ENCODE peak calls at places on chromosomes 6 and 20, in eight cellular contexts. One of them, this sample, is unnamed.

GRCh38 chr6:53643481-53643965 is 22.0 kb downstream of the KLHL31 start:
- DNase-seq in esophagus muscularis mucosa: no peak
- DNase-seq in sigmoid colon: no peak
- DNase-seq in endothelial cell of umbilical vein: no peak
- DNase-seq in transverse colon: no peak
- DNase-seq in GM23338: no peak
- DNase-seq in stomach: no peak
- DNase-seq in HCT116: no peak
- DNase-seq in this sample: no peak

GRCh38 chr20:36493013-36493800 is 48.1 kb upstream of the MYL9 start:
- DNase-seq in GM23338: peak; percentile 75
- DNase-seq in sigmoid colon: no peak
- DNase-seq in transverse colon: peak; percentile 26
- DNase-seq in stomach: no peak
- DNase-seq in HCT116: no peak
- DNase-seq in endothelial cell of umbilical vein: peak; percentile 34
- DNase-seq in esophagus muscularis mucosa: no peak
- DNase-seq in this sample: no peak

GRCh38 chr20:45935416-45936046 is 1.0 kb downstream of the PCIF1 start:
- DNase-seq in sigmoid colon: no peak
- DNase-seq in transverse colon: no peak
- DNase-seq in GM23338: no peak
- DNase-seq in endothelial cell of umbilical vein: no peak
- DNase-seq in HCT116: no peak
- DNase-seq in stomach: no peak
- DNase-seq in esophagus muscularis mucosa: no peak
- DNase-seq in this sample: no peak

GRCh38 chr6:25172819-25173218 is 106.4 kb upstream of the CARMIL1 start:
- DNase-seq in GM23338: peak; percentile 23
- DNase-seq in stomach: no peak
- DNase-seq in esophagus muscularis mucosa: no peak
- DNase-seq in sigmoid colon: no peak
- DNase-seq in HCT116: no peak
- DNase-seq in endothelial cell of umbilical vein: no peak
- DNase-seq in transverse colon: no peak
- DNase-seq in this sample: no peak

GRCh38 chr6:16483315-16483875 is 245.0 kb downstream of the GMPR start:
- DNase-seq in GM23338: no peak
- DNase-seq in esophagus muscularis mucosa: no peak
- DNase-seq in HCT116: no peak
- DNase-seq in endothelial cell of umbilical vein: no peak
- DNase-seq in stomach: no peak
- DNase-seq in transverse colon: no peak
- DNase-seq in sigmoid colon: no peak
- DNase-seq in this sample: no peak

GRCh38 chr20:309306-309840 is 12.0 kb downstream of the ZCCHC3 start:
- DNase-seq in GM23338: no peak
- DNase-seq in stomach: no peak
- DNase-seq in sigmoid colon: no peak
- DNase-seq in endothelial cell of umbilical vein: no peak
- DNase-seq in transverse colon: no peak
- DNase-seq in HCT116: no peak
- DNase-seq in esophagus muscularis mucosa: no peak
- DNase-seq in this sample: no peak

GRCh38 chr6:157510329-157511188 is 129.6 kb downstream of the ZDHHC14 start:
- DNase-seq in transverse colon: no peak
- DNase-seq in HCT116: no peak
- DNase-seq in GM23338: peak; percentile 32
- DNase-seq in endothelial cell of umbilical vein: no peak
- DNase-seq in stomach: no peak
- DNase-seq in sigmoid colon: no peak
- DNase-seq in esophagus muscularis mucosa: no peak
- DNase-seq in this sample: no peak

GRCh38 chr20:37415118-37416085 is 69.5 kb downstream of the SRC start:
- DNase-seq in sigmoid colon: no peak
- DNase-seq in HCT116: no peak
- DNase-seq in endothelial cell of umbilical vein: no peak
- DNase-seq in transverse colon: no peak
- DNase-seq in GM23338: no peak
- DNase-seq in stomach: no peak
- DNase-seq in esophagus muscularis mucosa: no peak
- DNase-seq in this sample: no peak

GRCh38 chr20:63097336-63097831 is 90.6 kb upstream of the BHLHE23 start:
- DNase-seq in endothelial cell of umbilical vein: no peak
- DNase-seq in sigmoid colon: peak; percentile 42
- DNase-seq in GM23338: no peak
- DNase-seq in transverse colon: peak; percentile 3
- DNase-seq in stomach: no peak
- DNase-seq in esophagus muscularis mucosa: no peak
- DNase-seq in HCT116: no peak
- DNase-seq in this sample: no peak

GRCh38 chr20:19382371-19382770 is 169.9 kb downstream of the SLC24A3 start:
- DNase-seq in stomach: no peak
- DNase-seq in sigmoid colon: no peak
- DNase-seq in HCT116: no peak
- DNase-seq in esophagus muscularis mucosa: peak; percentile 14
- DNase-seq in endothelial cell of umbilical vein: no peak
- DNase-seq in GM23338: no peak
- DNase-seq in transverse colon: no peak
- DNase-seq in this sample: no peak

GRCh38 chr6:13091192-13091591 is 237.1 kb downstream of the TBC1D7 start:
- DNase-seq in transverse colon: no peak
- DNase-seq in sigmoid colon: no peak
- DNase-seq in HCT116: no peak
- DNase-seq in endothelial cell of umbilical vein: no peak
- DNase-seq in esophagus muscularis mucosa: no peak
- DNase-seq in GM23338: no peak
- DNase-seq in stomach: no peak
- DNase-seq in this sample: no peak

GRCh38 chr6:98838027-98838426 is 3.7 kb downstream of the POU3F2 start:
- DNase-seq in transverse colon: no peak
- DNase-seq in esophagus muscularis mucosa: no peak
- DNase-seq in GM23338: no peak
- DNase-seq in endothelial cell of umbilical vein: no peak
- DNase-seq in sigmoid colon: no peak
- DNase-seq in HCT116: no peak
- DNase-seq in stomach: no peak
- DNase-seq in this sample: no peak

GRCh38 chr6:91305755-91306154 is 718.9 kb upstream of the MAP3K7 start:
- DNase-seq in esophagus muscularis mucosa: no peak
- DNase-seq in GM23338: no peak
- DNase-seq in sigmoid colon: no peak
- DNase-seq in stomach: no peak
- DNase-seq in endothelial cell of umbilical vein: no peak
- DNase-seq in HCT116: no peak
- DNase-seq in transverse colon: no peak
- DNase-seq in this sample: no peak

DNA sequence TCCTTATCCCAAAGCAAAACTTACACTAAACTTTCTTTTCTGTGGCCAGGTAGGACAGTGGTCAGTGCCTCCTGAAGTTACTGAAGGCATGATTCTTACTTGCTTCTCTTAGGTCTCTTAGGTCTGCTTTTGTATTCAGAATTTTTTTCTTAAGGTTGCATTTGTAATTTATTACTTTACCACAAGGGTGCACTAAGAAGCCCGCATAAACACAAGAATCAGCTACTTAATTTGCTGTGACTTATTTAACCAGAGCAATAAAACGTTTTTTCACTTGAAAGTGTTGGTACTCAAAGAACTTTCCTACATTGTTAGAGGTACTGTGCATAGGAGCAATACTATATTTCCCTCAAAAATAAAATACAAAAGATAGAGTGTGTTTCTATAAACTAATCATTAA is 75.4 kb upstream of the LAMA2 start:
- DNase-seq in transverse colon: no peak
- DNase-seq in sigmoid colon: no peak
- DNase-seq in GM23338: peak; percentile 61
- DNase-seq in HCT116: peak; percentile 34
- DNase-seq in esophagus muscularis mucosa: no peak
- DNase-seq in stomach: no peak
- DNase-seq in endothelial cell of umbilical vein: peak; percentile 62
- DNase-seq in this sample: peak; percentile 8
- TF ChIP-seq CTCF in transverse colon: peak; percentile 22
- TF ChIP-seq CTCF in sigmoid colon: no peak
- TF ChIP-seq CTCF in GM23338: no peak
- TF ChIP-seq CTCF in HCT116: peak; percentile 42
- TF ChIP-seq CTCF in esophagus muscularis mucosa: peak; percentile 39
- TF ChIP-seq CTCF in stomach: peak; percentile 13
- TF ChIP-seq CTCF in endothelial cell of umbilical vein: peak; percentile 35
- TF ChIP-seq CTCF in this sample: peak; percentile 64

GRCh38 chr20:18360601-18361000 is 72.3 kb downstream of the ZNF133 start:
- DNase-seq in endothelial cell of umbilical vein: no peak
- DNase-seq in transverse colon: no peak
- DNase-seq in sigmoid colon: no peak
- DNase-seq in esophagus muscularis mucosa: no peak
- DNase-seq in HCT116: no peak
- DNase-seq in stomach: no peak
- DNase-seq in GM23338: no peak
- DNase-seq in this sample: no peak
- TF ChIP-seq POLR2AphosphoS5 in endothelial cell of umbilical vein: no peak
- TF ChIP-seq POLR2AphosphoS5 in transverse colon: no peak
- TF ChIP-seq POLR2AphosphoS5 in sigmoid colon: no peak
- TF ChIP-seq POLR2AphosphoS5 in esophagus muscularis mucosa: no peak
- TF ChIP-seq POLR2AphosphoS5 in HCT116: no peak
- TF ChIP-seq POLR2AphosphoS5 in stomach: no peak
- TF ChIP-seq POLR2AphosphoS5 in GM23338: no peak
- TF ChIP-seq POLR2AphosphoS5 in this sample: no peak

DNA sequence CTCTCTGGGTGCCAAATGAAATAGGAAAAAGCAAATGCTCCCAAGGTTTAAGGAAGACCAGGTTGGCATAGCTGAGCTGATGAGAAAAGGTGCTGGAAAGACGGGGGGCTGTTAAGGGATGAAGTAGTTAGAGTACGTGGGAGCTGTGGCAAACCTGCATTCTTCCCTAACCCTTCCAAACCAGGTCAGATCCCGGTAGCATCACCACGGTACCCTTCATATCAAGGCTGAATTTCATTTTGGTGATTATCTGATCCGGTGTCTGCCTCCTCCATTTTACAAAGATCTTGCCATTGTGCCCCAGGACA is 68.0 kb upstream of the PIM1 start:
- DNase-seq in endothelial cell of umbilical vein: no peak
- DNase-seq in esophagus muscularis mucosa: no peak
- DNase-seq in stomach: no peak
- DNase-seq in transverse colon: no peak
- DNase-seq in sigmoid colon: no peak
- DNase-seq in HCT116: no peak
- DNase-seq in GM23338: no peak
- DNase-seq in this sample: no peak
- H3K4me1 ChIP-seq in endothelial cell of umbilical vein: peaks cover 18% of the 10 kb centered on the region
- H3K4me1 ChIP-seq in esophagus muscularis mucosa: peaks cover 26% of the 10 kb centered on the region
- H3K4me1 ChIP-seq in stomach: peaks cover 46% of the 10 kb centered on the region
- H3K4me1 ChIP-seq in transverse colon: peaks cover 26% of the 10 kb centered on the region
- H3K4me1 ChIP-seq in sigmoid colon: peaks cover 23% of the 10 kb centered on the region
- H3K4me1 ChIP-seq in HCT116: peaks cover 34% of the 10 kb centered on the region
- H3K4me1 ChIP-seq in GM23338: peaks cover 58% of the 10 kb centered on the region
- H3K4me1 ChIP-seq in this sample: peaks cover 36% of the 10 kb centered on the region

DNA sequence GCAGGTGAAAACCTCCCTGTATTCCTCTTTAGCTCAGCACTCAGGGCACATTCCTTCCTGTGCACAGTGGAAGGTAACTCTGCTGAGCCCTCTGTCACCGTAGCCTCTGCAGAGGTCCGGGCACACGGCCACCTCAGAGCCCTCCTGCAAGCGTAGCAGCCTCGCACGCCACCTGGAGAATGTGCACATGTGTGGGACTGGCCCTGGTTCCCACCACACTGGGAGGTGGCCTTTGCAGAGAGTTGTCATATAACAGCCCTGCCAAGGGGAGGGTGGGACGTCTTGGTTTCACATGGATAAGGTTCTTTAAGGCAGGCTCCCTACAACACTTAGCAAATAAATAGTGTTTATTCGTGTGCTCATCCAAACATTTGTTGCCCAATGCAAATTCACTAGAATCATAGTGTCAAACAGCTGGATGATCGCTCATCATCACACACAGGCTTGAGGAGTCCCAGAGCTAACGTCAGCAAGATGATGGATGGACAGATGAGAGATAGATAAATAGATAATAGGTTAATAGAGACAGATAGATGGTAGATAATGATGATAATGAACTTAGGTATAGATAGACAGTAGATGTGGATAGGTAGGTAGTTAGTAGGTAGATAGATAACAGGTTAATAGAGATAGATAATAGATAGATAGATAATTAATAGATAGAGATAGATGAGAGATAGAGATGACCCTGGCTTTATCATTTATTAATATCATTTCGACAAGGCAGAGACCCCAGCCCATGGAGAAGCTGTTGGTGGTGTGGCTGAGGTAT is 32.1 kb upstream of the AFDN start:
- DNase-seq in HCT116: no peak
- DNase-seq in GM23338: no peak
- DNase-seq in endothelial cell of umbilical vein: no peak
- DNase-seq in stomach: no peak
- DNase-seq in transverse colon: no peak
- DNase-seq in esophagus muscularis mucosa: peak; percentile 64
- DNase-seq in sigmoid colon: no peak
- DNase-seq in this sample: no peak
- TF ChIP-seq CTCF in HCT116: no peak
- TF ChIP-seq CTCF in GM23338: no peak
- TF ChIP-seq CTCF in endothelial cell of umbilical vein: no peak
- TF ChIP-seq CTCF in stomach: no peak
- TF ChIP-seq CTCF in transverse colon: no peak
- TF ChIP-seq CTCF in esophagus muscularis mucosa: no peak
- TF ChIP-seq CTCF in sigmoid colon: no peak
- TF ChIP-seq CTCF in this sample: no peak

GRCh38 chr6:51514396-51515051 is 572.9 kb downstream of the PKHD1 start:
- DNase-seq in HCT116: no peak
- DNase-seq in esophagus muscularis mucosa: no peak
- DNase-seq in endothelial cell of umbilical vein: no peak
- DNase-seq in stomach: no peak
- DNase-seq in GM23338: no peak
- DNase-seq in sigmoid colon: no peak
- DNase-seq in transverse colon: no peak
- DNase-seq in this sample: no peak
- TF ChIP-seq POLR2AphosphoS5 in HCT116: no peak
- TF ChIP-seq POLR2AphosphoS5 in esophagus muscularis mucosa: no peak
- TF ChIP-seq POLR2AphosphoS5 in endothelial cell of umbilical vein: no peak
- TF ChIP-seq POLR2AphosphoS5 in stomach: no peak
- TF ChIP-seq POLR2AphosphoS5 in GM23338: no peak
- TF ChIP-seq POLR2AphosphoS5 in sigmoid colon: no peak
- TF ChIP-seq POLR2AphosphoS5 in transverse colon: no peak
- TF ChIP-seq POLR2AphosphoS5 in this sample: no peak